ENCODE peak calls at places on chromosomes 5 and 9, in six cellular contexts. C is ovary; E is body of pancreas; O is gastrocnemius medialis; H is CD4-positive, CD25-positive, alpha-beta regulatory T cell; N is WERI-Rb-1. I is an unnamed sample. For H3K36me3, the result is how much of the 10 kb centered on the place peaks cover.

GRCh38 chr9:82882133-82882532 is 180.8 kb downstream of the RASEF start:
- DNase-seq in H (no peak), E (no peak), N (no peak), C (no peak), O (no peak), I (no peak)

GRCh38 chr5:89498699-89499098 is 615.7 kb upstream of the MEF2C start:
- DNase-seq in N (no peak), H (no peak), E (no peak), C (no peak), O (no peak), I (no peak)

GRCh38 chr9:125911861-125912260 is 164.7 kb downstream of the PBX3 start:
- DNase-seq in E (no peak), N (peak), H (no peak), O (no peak), C (no peak), I (no peak)

GRCh38 chr5:55601209-55601618 is 66.5 kb upstream of the PLPP1 start:
- DNase-seq in O (peak), N (no peak), H (no peak), C (peak), E (peak), I (no peak)

GRCh38 chr5:73376618-73377170 is 71.9 kb downstream of the FOXD1 start:
- DNase-seq in N (no peak), H (no peak), E (no peak), O (no peak), C (no peak), I (no peak)

GRCh38 chr5:73296772-73297171 is 123.8 kb downstream of the TMEM174 start:
- DNase-seq in C (no peak), H (no peak), O (no peak), E (no peak), N (no peak), I (no peak)

GRCh38 chr9:89623925-89624420 is 19.2 kb downstream of the GADD45G start:
- DNase-seq in O (peak), N (no peak), C (peak), H (no peak), E (peak), I (no peak)

GRCh38 chr5:7742241-7742656 is 108.7 kb downstream of the CFAP90 start:
- DNase-seq in C (no peak), O (no peak), N (no peak), E (no peak), H (no peak), I (no peak)

GRCh38 chr5:91028518-91028956 is 354.6 kb downstream of the ARRDC3 start:
- DNase-seq in H (no peak), N (no peak), O (no peak), E (no peak), C (peak), I (no peak)

GRCh38 chr5:100790170-100790665 is 112.9 kb downstream of the ST8SIA4 start:
- DNase-seq in C (no peak), H (no peak), E (peak), O (no peak), N (no peak), I (peak)

GRCh38 chr5:94376672-94377345 is 241.6 kb downstream of the KIAA0825 start:
- DNase-seq in N (no peak), H (no peak), C (no peak), O (no peak), E (no peak), I (peak)

GRCh38 chr9:131965841-131966240 is 113.8 kb downstream of the MED27 start:
- DNase-seq in O (no peak), C (no peak), N (no peak), E (no peak), H (no peak), I (no peak)

GRCh38 chr9:34513567-34514214 is 9.1 kb downstream of the ENHO start:
- DNase-seq in E (no peak), H (no peak), N (peak), C (no peak), O (no peak), I (peak)

GRCh38 chr5:175124251-175124813 is 319.6 kb downstream of the DRD1 start:
- DNase-seq in O (no peak), E (no peak), N (no peak), H (no peak), C (no peak), I (no peak)

GRCh38 chr9:96048954-96049831 is 173.7 kb downstream of the ERCC6L2 start:
- DNase-seq in C (no peak), H (no peak), O (no peak), N (no peak), E (peak), I (no peak)

GRCh38 chr5:132489871-132490483 is 596 bp downstream of the IRF1 start:
- DNase-seq in E (peak), C (peak), H (no peak), O (peak), N (peak), I (peak)

GRCh38 chr9:133188006-133188842 is 20.8 kb downstream of the OBP2B start:
- DNase-seq in N (peak), C (peak), H (no peak), O (no peak), E (no peak), I (peak)

GRCh38 chr5:44691811-44692210 is 116.9 kb upstream of the MRPS30 start:
- DNase-seq in C (no peak), N (no peak), E (no peak), H (no peak), O (no peak), I (no peak)

GRCh38 chr9:133290751-133291302 is 15.8 kb upstream of the ABO start:
- DNase-seq in H (no peak), C (no peak), O (no peak), N (peak), E (no peak), I (no peak)

GRCh38 chr5:115978779-115979178 is 16.5 kb downstream of the LVRN start:
- DNase-seq in H (no peak), E (no peak), N (no peak), C (no peak), O (no peak), I (no peak)

GRCh38 chr5:36507332-36507952 is 99.0 kb upstream of the SLC1A3 start:
- DNase-seq in O (peak), H (peak), C (peak), N (peak), E (peak), I (peak)

GRCh38 chr9:36928670-36929349 is 105.3 kb downstream of the PAX5 start:
- DNase-seq in O (no peak), C (no peak), E (no peak), N (no peak), H (no peak), I (no peak)

GRCh38 chr9:4327504-4328191 is 27.8 kb upstream of the GLIS3 start:
- DNase-seq in O (no peak), N (no peak), E (no peak), H (no peak), C (no peak), I (no peak)

GRCh38 chr5:67992919-67993318 is 222.6 kb upstream of the PIK3R1 start:
- DNase-seq in H (no peak), E (no peak), C (no peak), O (no peak), N (no peak), I (no peak)

GRCh38 chr9:78860806-78861475 is 564.0 kb downstream of the PSAT1 start:
- DNase-seq in E (no peak), N (no peak), H (no peak), O (no peak), C (no peak), I (no peak)

GRCh38 chr9:88583901-88584596 is 49.1 kb downstream of the NXNL2 start:
- DNase-seq in N (peak), E (no peak), H (no peak), C (no peak), O (no peak), I (no peak)

GRCh38 chr5:179731791-179732411 is 721 bp upstream of the MAML1 start:
- DNase-seq in H (no peak), C (peak), O (peak), E (no peak), N (peak), I (peak)
- H3K4me3 ChIP-seq in H (peak), C (peak), O (peak), E (no peak), N (peak), I (peak)

DNA sequence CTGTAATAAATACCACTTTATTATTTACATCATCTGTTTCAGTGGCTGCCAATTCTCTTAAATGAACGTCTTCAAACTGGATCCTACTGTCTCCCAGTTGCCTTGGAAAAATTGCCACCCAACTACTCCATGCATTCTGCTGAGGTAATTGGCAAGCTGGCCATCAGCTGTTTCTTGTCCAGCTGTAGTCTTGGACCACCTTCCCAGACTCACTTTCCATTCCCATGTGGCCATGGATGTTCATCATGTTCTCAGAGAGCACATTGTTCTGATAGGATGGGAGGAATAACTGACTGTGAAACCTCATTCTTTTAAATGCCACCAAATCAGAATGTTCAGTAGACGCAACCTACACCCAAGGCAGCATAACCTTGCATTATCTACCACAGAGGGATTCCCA is 157.5 kb downstream of the DOCK8 start:
- DNase-seq in C (no peak), E (no peak), N (no peak), O (no peak), H (no peak), I (no peak)
- H3K36me3 ChIP-seq in C (under half), E (under half), N (under half), O (under half), H (half or more), I (under half)

DNA sequence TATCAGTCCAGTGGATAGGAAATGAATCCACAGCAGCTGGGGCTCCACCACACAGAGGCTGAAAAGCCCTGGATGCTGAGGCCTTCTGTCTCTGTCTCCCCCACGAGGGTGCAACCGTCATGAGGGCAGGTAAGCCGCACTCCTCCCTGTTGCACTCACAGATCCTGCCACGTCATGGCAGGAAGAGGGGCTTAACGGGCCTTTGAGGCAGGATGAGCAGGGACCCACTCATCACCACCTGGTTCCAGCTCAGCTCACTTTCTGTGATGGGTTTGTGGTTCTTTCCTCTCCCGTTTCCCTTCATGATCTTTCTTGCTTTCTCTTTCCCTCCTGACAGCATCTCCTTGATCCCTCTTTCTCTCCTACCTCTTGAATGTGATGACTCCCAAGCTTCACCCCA is 575.2 kb downstream of the CCDC171 start:
- DNase-seq in N (no peak), C (no peak), H (no peak), E (no peak), O (no peak), I (no peak)
- H3K4me3 ChIP-seq in N (no peak), C (no peak), H (no peak), E (no peak), O (no peak), I (no peak)

GRCh38 chr9:128383791-128384190 is 12.6 kb downstream of the URM1 start:
- DNase-seq in N (peak), O (no peak), E (no peak), C (no peak), H (no peak), I (no peak)
- H3K36me3 ChIP-seq in N (under half), O (under half), E (under half), C (under half), H (half or more), I (under half)

GRCh38 chr9:134716067-134716466 is 74.5 kb downstream of the COL5A1 start:
- DNase-seq in E (no peak), H (no peak), N (no peak), O (no peak), C (no peak), I (peak)
- H3K4me3 ChIP-seq in E (no peak), H (no peak), N (no peak), O (no peak), C (no peak), I (no peak)

GRCh38 chr5:1131191-1131621 is 19.3 kb upstream of the SLC12A7 start:
- DNase-seq in O (no peak), E (peak), H (no peak), C (no peak), N (no peak), I (no peak)

GRCh38 chr5:1128977-1129724 is 17.3 kb upstream of the SLC12A7 start:
- DNase-seq in N (no peak), H (no peak), E (no peak), O (no peak), C (no peak), I (no peak)

GRCh38 chr5:1130218-1130946 is 18.5 kb upstream of the SLC12A7 start:
- DNase-seq in E (peak), H (no peak), O (no peak), C (no peak), N (no peak), I (no peak)

GRCh38 chr5:1129725-1130082 is 17.8 kb upstream of the SLC12A7 start:
- DNase-seq in C (no peak), E (peak), O (no peak), H (no peak), N (no peak), I (no peak)

DNA sequence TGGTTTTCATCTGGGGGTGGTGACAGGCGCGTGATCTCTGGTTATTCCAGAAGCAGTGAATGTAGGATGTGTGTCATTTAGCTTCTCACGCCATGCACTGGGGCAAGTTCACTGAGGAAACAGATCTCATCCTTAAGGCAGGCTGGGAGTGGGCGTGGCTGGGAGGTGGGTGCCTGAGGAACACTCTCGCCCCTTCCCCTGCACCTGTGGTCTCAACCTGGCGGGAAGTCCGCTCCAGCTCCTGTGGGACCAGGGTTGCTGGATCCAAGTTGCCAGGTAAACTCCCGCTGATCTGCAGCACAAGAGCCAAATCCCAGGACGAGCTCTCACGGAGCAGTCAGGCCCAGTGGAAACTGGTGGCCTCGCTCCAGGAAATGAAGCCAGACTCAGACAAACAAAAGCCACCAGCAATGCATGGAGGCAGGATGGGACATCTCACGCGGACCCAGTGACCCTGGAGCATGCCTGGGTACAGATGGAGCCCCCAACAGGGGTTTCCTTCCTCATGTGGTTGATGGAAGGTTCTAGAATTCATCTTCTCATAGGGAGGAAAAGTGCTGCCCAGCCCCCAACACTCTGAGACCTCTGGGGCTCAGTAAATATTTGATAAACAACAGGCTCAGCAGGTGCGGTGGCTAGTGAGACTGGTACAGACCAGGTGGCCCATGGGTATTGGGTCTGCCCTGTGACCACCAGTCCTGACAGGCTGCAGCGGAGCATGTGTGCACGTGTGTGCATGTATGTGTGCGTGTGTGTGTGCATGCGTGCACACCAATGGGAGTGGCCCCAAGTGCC is 16.3 kb upstream of the SLC12A7 start:
- DNase-seq in E (peak), H (no peak), N (no peak), C (no peak), O (no peak), I (no peak)
- H3K36me3 ChIP-seq in E (under half), H (under half), N (under half), C (under half), O (under half), I (under half)

GRCh38 chr9:136086951-136087740 is 7.9 kb downstream of the NACC2 start:
- DNase-seq in H (no peak), O (peak), E (no peak), N (no peak), C (peak), I (peak)
- H3K4me3 ChIP-seq in H (no peak), O (no peak), E (no peak), N (no peak), C (no peak), I (no peak)

GRCh38 chr5:176352116-176352878 is 9.3 kb downstream of the KIAA1191 start:
- DNase-seq in C (no peak), O (no peak), N (no peak), H (no peak), E (no peak), I (no peak)
- H3K36me3 ChIP-seq in C (under half), O (half or more), N (half or more), H (half or more), E (under half), I (half or more)

DNA sequence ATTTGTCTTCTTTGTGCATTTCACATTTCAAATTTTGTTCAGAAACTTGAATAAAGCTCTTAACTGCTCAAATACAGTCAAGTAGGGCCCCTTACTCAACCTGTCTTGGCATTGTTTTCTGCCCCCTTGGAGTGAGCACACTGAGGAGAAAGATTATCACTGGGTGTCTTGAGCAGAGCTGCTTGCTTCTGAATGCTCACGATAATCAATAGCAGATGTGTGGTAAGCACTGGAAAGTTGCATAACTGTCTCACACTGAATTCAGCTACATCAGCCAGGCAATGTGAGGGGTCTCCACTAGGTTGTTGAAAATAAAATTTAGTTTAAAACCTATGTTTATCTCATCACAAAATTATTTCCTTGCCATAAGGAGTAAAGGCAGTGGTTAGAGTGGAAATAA is 7.8 kb upstream of the TNFAIP8 start:
- DNase-seq in C (no peak), E (no peak), O (no peak), H (no peak), N (no peak), I (no peak)
- H3K4me3 ChIP-seq in C (no peak), E (no peak), O (no peak), H (no peak), N (no peak), I (no peak)

I was measured in BE2C.